ENCODE peak calls at places on chromosome 17, in ten cellular contexts. W is OCI-LY7; L is pancreas; M is ascending aorta; X is heart right ventricle; F is SJSA1; O is effector memory CD4-positive, alpha-beta T cell; R is GM23248; I is AG04450; J is PC-3. A is an unnamed sample.
A peak's percentile ranks its signal among the peaks of the same experiment; 100 is the strongest.

GRCh38 chr17:1928976-1929375 is 96.2 kb downstream of the RTN4RL1 start:
- DNase-seq in W (no peak), L (no peak), M (no peak), X (peak; percentile 66), F (no peak), O (no peak), R (peak; percentile 12), I (no peak), J (no peak), A (no peak)

GRCh38 chr17:68053237-68054030 is 17.9 kb downstream of the KPNA2 start:
- DNase-seq in W (no peak), L (no peak), M (no peak), X (peak; percentile 51), F (no peak), O (no peak), R (peak; percentile 78), I (peak; percentile 64), J (no peak), A (no peak)

GRCh38 chr17:13786000-13786598 is 184.4 kb upstream of the HS3ST3A1 start:
- DNase-seq in W (no peak), L (no peak), M (no peak), X (no peak), F (no peak), O (no peak), R (peak; percentile 74), I (peak; percentile 43), J (no peak), A (no peak)

GRCh38 chr17:48054238-48055185 is 6.4 kb downstream of the NFE2L1 start:
- DNase-seq in W (no peak), L (peak; percentile 81), M (no peak), X (peak; percentile 73), F (no peak), O (no peak), R (peak; percentile 88), I (no peak), J (no peak), A (no peak)

GRCh38 chr17:30237296-30238002 is 2.0 kb upstream of the SLC6A4 start:
- DNase-seq in W (no peak), L (no peak), M (no peak), X (no peak), F (no peak), O (no peak), R (peak; percentile 27), I (no peak), J (no peak), A (no peak)

GRCh38 chr17:12547829-12548228 is 117.9 kb upstream of the MYOCD start:
- DNase-seq in W (no peak), L (no peak), M (no peak), X (no peak), F (no peak), O (no peak), R (no peak), I (no peak), J (no peak), A (no peak)

GRCh38 chr17:27417596-27418365 is 38.5 kb upstream of the KSR1 start:
- DNase-seq in W (no peak), L (no peak), M (no peak), X (no peak), F (no peak), O (no peak), R (no peak), I (no peak), J (no peak), A (no peak)

GRCh38 chr17:30970757-30971567 is at the start of gene RNF135:
- DNase-seq in W (no peak), L (peak; percentile 75), M (peak; percentile 37), X (peak; percentile 91), F (peak; percentile 93), O (peak; percentile 26), R (peak; percentile 96), I (peak; percentile 59), J (peak; percentile 71), A (peak; percentile 18)

GRCh38 chr17:79041723-79042420 is 17.9 kb downstream of the C1QTNF1 start:
- DNase-seq in W (no peak), L (no peak), M (no peak), X (no peak), F (no peak), O (no peak), R (peak; percentile 58), I (no peak), J (peak; percentile 27), A (no peak)

GRCh38 chr17:2179615-2180295 is 123.8 kb downstream of the SMG6 start:
- DNase-seq in W (no peak), L (peak; percentile 71), M (no peak), X (peak; percentile 97), F (peak; percentile 63), O (no peak), R (peak; percentile 94), I (peak; percentile 97), J (no peak), A (no peak)

GRCh38 chr17:12789976-12790805 is 893 bp downstream of the ARHGAP44 start:
- DNase-seq in W (no peak), L (peak; percentile 28), M (no peak), X (no peak), F (no peak), O (no peak), R (no peak), I (no peak), J (no peak), A (no peak)

GRCh38 chr17:44219126-44219635 is 294 bp downstream of the UBTF start:
- DNase-seq in W (peak; percentile 88), L (peak; percentile 78), M (no peak), X (peak; percentile 68), F (peak; percentile 78), O (peak; percentile 61), R (peak; percentile 89), I (no peak), J (peak; percentile 82), A (peak; percentile 78)

GRCh38 chr17:76737676-76738467 is at the start of gene MFSD11:
- DNase-seq in W (peak; percentile 96), L (peak; percentile 92), M (peak; percentile 64), X (peak; percentile 92), F (peak; percentile 97), O (peak; percentile 88), R (peak; percentile 97), I (peak; percentile 90), J (peak; percentile 96), A (peak; percentile 89)

GRCh38 chr17:82257473-82257872 is 16.0 kb downstream of the CSNK1D start:
- DNase-seq in W (peak; percentile 74), L (no peak), M (no peak), X (no peak), F (peak; percentile 74), O (no peak), R (peak; percentile 50), I (no peak), J (no peak), A (no peak)

GRCh38 chr17:17325816-17326215 is 22.6 kb downstream of the NT5M start:
- DNase-seq in W (no peak), L (no peak), M (no peak), X (no peak), F (no peak), O (no peak), R (no peak), I (no peak), J (no peak), A (no peak)

GRCh38 chr17:7133424-7133823 is 18.8 kb upstream of the ASGR2 start:
- DNase-seq in W (peak; percentile 46), L (no peak), M (no peak), X (peak; percentile 38), F (no peak), O (peak; percentile 8), R (peak; percentile 24), I (no peak), J (no peak), A (peak; percentile 37)

GRCh38 chr17:71085238-71086033 is 916.1 kb downstream of the KCNJ2 start:
- DNase-seq in W (peak; percentile 58), L (peak; percentile 35), M (no peak), X (no peak), F (no peak), O (no peak), R (no peak), I (no peak), J (peak; percentile 46), A (no peak)

GRCh38 chr17:33973491-33973890 is 281.6 kb upstream of the CCL2 start:
- DNase-seq in W (no peak), L (no peak), M (no peak), X (no peak), F (no peak), O (no peak), R (no peak), I (no peak), J (no peak), A (no peak)
- H3K9me3 ChIP-seq in W (no peaks in the 10 kb centered on the region), L (no peaks in the 10 kb centered on the region), M (no peaks in the 10 kb centered on the region), X (no peaks in the 10 kb centered on the region), F (no peaks in the 10 kb centered on the region), O (no peaks in the 10 kb centered on the region), R (no peaks in the 10 kb centered on the region), I (peaks cover 37% of the 10 kb centered on the region), J (no peaks in the 10 kb centered on the region), A (no peaks in the 10 kb centered on the region)

DNA sequence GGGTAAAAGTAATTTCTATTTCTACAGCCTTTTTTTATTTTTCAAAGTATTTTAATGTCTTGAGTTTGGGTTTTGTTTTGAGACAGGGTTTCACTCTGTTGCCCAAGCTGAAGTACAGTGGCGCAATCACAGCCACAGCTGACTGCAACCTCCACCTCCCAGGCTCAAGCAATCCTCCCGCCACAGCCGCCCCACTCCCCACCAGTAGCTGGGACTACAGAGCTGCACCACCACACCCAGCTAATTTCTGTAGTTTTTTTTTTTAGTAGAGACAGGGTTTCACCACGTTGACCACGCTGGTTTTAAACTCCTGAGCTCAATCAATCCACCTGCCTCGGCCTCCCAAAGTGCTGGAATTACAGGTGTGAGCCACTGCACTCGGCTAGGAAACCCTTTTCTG is 44.0 kb downstream of the TUBD1 start:
- DNase-seq in W (no peak), L (no peak), M (no peak), X (no peak), F (no peak), O (no peak), R (peak; percentile 60), I (no peak), J (peak; percentile 21), A (peak; percentile 66)
- H3K27ac ChIP-seq in W (no peak overlapping the region), L (peak overlapping the region; percentile 75), M (no peak overlapping the region), X (peak overlapping the region; percentile 97), F (no peak overlapping the region), O (no peak overlapping the region), R (peak overlapping the region; percentile 12), I (peak overlapping the region; percentile 31), J (peak overlapping the region; percentile 12), A (no peak overlapping the region)

GRCh38 chr17:38509008-38509771 is 80.9 kb downstream of the ARHGAP23 start:
- DNase-seq in W (peak; percentile 79), L (peak; percentile 78), M (no peak), X (peak; percentile 72), F (peak; percentile 52), O (peak; percentile 41), R (peak; percentile 83), I (peak; percentile 83), J (peak; percentile 25), A (peak; percentile 53)
- H3K4me3 ChIP-seq in W (no peak overlapping the region), L (no peak overlapping the region), M (no peak overlapping the region), X (no peak overlapping the region), F (no peak overlapping the region), O (peak overlapping the region; percentile 31), R (no peak overlapping the region), I (no peak overlapping the region), J (no peak overlapping the region), A (peak overlapping the region; percentile 30)

GRCh38 chr17:61701978-61702377 is 111.0 kb upstream of the NACA2 start:
- DNase-seq in W (no peak), L (no peak), M (no peak), X (no peak), F (no peak), O (no peak), R (no peak), I (no peak), J (no peak), A (no peak)
- H3K9me3 ChIP-seq in W (peaks cover 34% of the 10 kb centered on the region), L (peaks cover 4% of the 10 kb centered on the region), M (peaks cover 31% of the 10 kb centered on the region), X (peaks cover 43% of the 10 kb centered on the region), F (peaks cover 12% of the 10 kb centered on the region), O (peaks cover 14% of the 10 kb centered on the region), R (peaks cover 8% of the 10 kb centered on the region), I (peaks cover 3% of the 10 kb centered on the region), J (peaks cover 15% of the 10 kb centered on the region), A (peaks cover 8% of the 10 kb centered on the region)